ENCODE peak calls at places on chromosomes 5 and 9, in nine cellular contexts. X is upper lobe of right lung; G is CD8-positive, alpha-beta T cell; J is upper lobe of left lung; L is A673; V is PC-3; Q is adrenal gland; S is naive thymus-derived CD4-positive, alpha-beta T cell; D is A549. P is an unnamed sample.

GRCh38 chr5:144487207-144487606 is 316.5 kb downstream of the KCTD16 start:
- DNase-seq in S (no peak), L (peak), Q (no peak), G (no peak), X (no peak), D (no peak), J (no peak), V (no peak), P (no peak)

GRCh38 chr5:24598926-24599325 is 45.9 kb downstream of the CDH10 start:
- DNase-seq in G (no peak), L (no peak), X (no peak), J (no peak), V (no peak), D (no peak), Q (no peak), S (no peak), P (no peak)

GRCh38 chr9:101727621-101728524 is 10.6 kb downstream of the GRIN3A start:
- DNase-seq in S (no peak), X (no peak), G (no peak), V (peak), Q (no peak), L (peak), D (peak), J (no peak), P (no peak)

GRCh38 chr5:54438601-54439399 is 16.7 kb upstream of the HSPB3 start:
- DNase-seq in G (no peak), Q (no peak), V (no peak), L (no peak), X (no peak), J (no peak), D (no peak), S (no peak), P (no peak)

GRCh38 chr9:135334953-135335460 is 144.6 kb upstream of the PPP1R26 start:
- DNase-seq in X (peak), V (no peak), L (no peak), S (no peak), Q (no peak), J (peak), D (no peak), G (no peak), P (no peak)

GRCh38 chr5:133392448-133392847 is 219.9 kb downstream of the FSTL4 start:
- DNase-seq in S (no peak), V (no peak), G (no peak), Q (no peak), J (no peak), L (no peak), X (no peak), D (no peak), P (no peak)

GRCh38 chr5:176737001-176737745 is 73.2 kb upstream of the UNC5A start:
- DNase-seq in J (no peak), X (peak), Q (peak), V (no peak), S (no peak), G (no peak), D (no peak), L (no peak), P (no peak)

GRCh38 chr9:97470076-97470475 is 31.4 kb upstream of the TMOD1 start:
- DNase-seq in Q (no peak), G (no peak), X (no peak), D (no peak), L (no peak), V (peak), J (no peak), S (no peak), P (no peak)

GRCh38 chr9:121798941-121799340 is 147.5 kb downstream of the DAB2IP start:
- DNase-seq in X (no peak), V (no peak), Q (no peak), G (no peak), S (no peak), L (no peak), J (no peak), D (no peak), P (peak)

GRCh38 chr9:136482046-136482792 is 621 bp downstream of the SEC16A start:
- DNase-seq in S (peak), G (peak), L (peak), D (no peak), J (no peak), X (no peak), Q (peak), V (peak), P (peak)

GRCh38 chr9:126233175-126233574 is 93.5 kb upstream of the MVB12B start:
- DNase-seq in Q (no peak), J (no peak), V (no peak), X (no peak), G (no peak), L (no peak), S (no peak), D (no peak), P (no peak)

GRCh38 chr5:170844651-170845050 is 17.2 kb upstream of the RANBP17 start:
- DNase-seq in V (no peak), S (no peak), D (no peak), J (no peak), Q (no peak), X (no peak), G (no peak), L (no peak), P (no peak)

GRCh38 chr5:52893105-52893504 is 96.0 kb upstream of the ITGA2 start:
- DNase-seq in D (no peak), J (no peak), S (no peak), V (peak), L (no peak), Q (no peak), G (no peak), X (no peak), P (no peak)

GRCh38 chr5:77958642-77959315 is 182.6 kb upstream of the TBCA start:
- DNase-seq in G (no peak), S (no peak), L (no peak), J (no peak), Q (no peak), D (no peak), V (no peak), X (no peak), P (no peak)

GRCh38 chr9:28135571-28135970 is 562.3 kb upstream of the C9orf72 start:
- DNase-seq in Q (no peak), G (no peak), J (no peak), L (peak), D (no peak), S (no peak), X (no peak), V (no peak), P (no peak)

GRCh38 chr5:75567710-75568109 is 43.5 kb upstream of the ANKDD1B start:
- DNase-seq in V (peak), X (no peak), J (no peak), D (peak), G (no peak), Q (no peak), L (peak), S (no peak), P (no peak)

GRCh38 chr9:108662935-108663334 is 192.9 kb downstream of the ACTL7B start:
- DNase-seq in D (no peak), S (no peak), Q (no peak), J (no peak), L (no peak), X (no peak), G (no peak), V (no peak), P (no peak)

GRCh38 chr5:15943487-15943886 is 236.1 kb downstream of the MARCHF11 start:
- DNase-seq in X (no peak), L (no peak), J (no peak), G (no peak), V (no peak), Q (no peak), D (no peak), S (no peak), P (no peak)

GRCh38 chr9:121494192-121494591 is 5.5 kb downstream of the GGTA1 start:
- DNase-seq in V (no peak), X (no peak), Q (no peak), G (no peak), S (no peak), J (no peak), L (no peak), D (no peak), P (no peak)

GRCh38 chr9:112249277-112249676 is 74.2 kb upstream of the SUSD1 start:
- DNase-seq in Q (no peak), G (no peak), J (no peak), S (no peak), L (no peak), D (peak), X (no peak), V (peak), P (no peak)

GRCh38 chr5:157362982-157363381 is 97.0 kb upstream of the NIPAL4 start:
- DNase-seq in V (peak), L (no peak), J (no peak), Q (no peak), X (no peak), S (no peak), D (no peak), G (no peak), P (no peak)

GRCh38 chr9:127067603-127068220 is 54.7 kb downstream of the ANGPTL2 start:
- DNase-seq in S (no peak), L (no peak), V (peak), G (no peak), D (no peak), Q (no peak), X (no peak), J (no peak), P (no peak)

GRCh38 chr9:134068742-134069535 is 1.1 kb upstream of the BRD3 start:
- DNase-seq in L (peak), V (peak), J (no peak), Q (peak), G (no peak), S (no peak), D (no peak), X (peak), P (no peak)
- H3K4me3 ChIP-seq in L (peak), V (peak), J (peak), Q (no peak), G (peak), S (peak), D (peak), X (peak), P (peak)

GRCh38 chr5:59703789-59704188 is 189.7 kb downstream of the PDE4D start:
- DNase-seq in X (no peak), S (no peak), Q (no peak), J (no peak), D (no peak), G (no peak), L (no peak), V (no peak), P (no peak)
- H3K27ac ChIP-seq in X (no peak), S (no peak), Q (no peak), J (no peak), D (no peak), G (no peak), L (no peak), V (no peak), P (no peak)

DNA sequence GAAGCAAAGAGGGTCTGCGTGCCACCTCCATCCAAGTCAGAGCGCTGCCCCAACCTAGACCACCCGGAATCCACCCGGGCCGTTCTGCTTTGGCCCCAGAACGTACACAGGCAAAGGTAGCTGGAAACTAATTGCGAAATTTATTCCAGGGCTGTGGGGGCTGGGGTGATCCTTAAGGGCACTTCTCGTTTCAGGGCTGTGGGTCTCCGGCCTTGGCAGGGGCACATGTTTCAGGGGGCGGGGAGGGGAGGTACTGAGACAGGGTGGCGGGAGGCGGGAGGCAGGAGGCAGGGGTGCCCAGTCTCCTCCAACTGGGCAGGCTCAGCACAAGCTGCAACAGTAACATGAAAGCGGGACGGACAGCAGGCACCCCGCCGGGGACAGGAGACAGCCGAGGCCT is 26.1 kb downstream of the NR5A1 start:
- DNase-seq in L (no peak), J (no peak), Q (peak), X (no peak), V (no peak), S (no peak), D (no peak), G (no peak), P (no peak)
- H3K4me3 ChIP-seq in L (no peak), J (no peak), Q (no peak), X (no peak), V (no peak), S (no peak), D (no peak), G (no peak), P (no peak)

GRCh38 chr5:142784405-142784955 is 14.3 kb downstream of the ARHGAP26 start:
- DNase-seq in Q (no peak), S (no peak), L (peak), V (peak), D (no peak), G (no peak), X (no peak), J (no peak), P (no peak)
- H3K27ac ChIP-seq in Q (no peak), S (no peak), L (peak), V (no peak), D (no peak), G (peak), X (peak), J (no peak), P (peak)

GRCh38 chr5:139413153-139413552 is 9.3 kb upstream of the SPATA24 start:
- DNase-seq in X (no peak), V (no peak), Q (no peak), J (no peak), D (no peak), L (no peak), S (no peak), G (no peak), P (no peak)

GRCh38 chr5:139414601-139415121 is 10.8 kb upstream of the SPATA24 start:
- DNase-seq in L (no peak), J (no peak), V (no peak), X (no peak), D (no peak), G (no peak), S (no peak), Q (peak), P (no peak)

GRCh38 chr5:139415869-139416268 is 12.0 kb upstream of the SPATA24 start:
- DNase-seq in D (no peak), X (no peak), J (no peak), V (no peak), Q (no peak), L (no peak), S (no peak), G (no peak), P (no peak)

GRCh38 chr5:139415221-139415861 is 11.5 kb upstream of the SPATA24 start:
- DNase-seq in S (no peak), L (no peak), J (no peak), D (no peak), G (no peak), V (no peak), Q (no peak), X (no peak), P (peak)

GRCh38 chr5:139413963-139414362 is 10.1 kb upstream of the SPATA24 start:
- DNase-seq in X (no peak), S (no peak), J (no peak), Q (no peak), L (no peak), G (no peak), D (no peak), V (no peak), P (no peak)
- H3K4me3 ChIP-seq in X (no peak), S (no peak), J (no peak), Q (no peak), L (no peak), G (no peak), D (no peak), V (no peak), P (no peak)

DNA sequence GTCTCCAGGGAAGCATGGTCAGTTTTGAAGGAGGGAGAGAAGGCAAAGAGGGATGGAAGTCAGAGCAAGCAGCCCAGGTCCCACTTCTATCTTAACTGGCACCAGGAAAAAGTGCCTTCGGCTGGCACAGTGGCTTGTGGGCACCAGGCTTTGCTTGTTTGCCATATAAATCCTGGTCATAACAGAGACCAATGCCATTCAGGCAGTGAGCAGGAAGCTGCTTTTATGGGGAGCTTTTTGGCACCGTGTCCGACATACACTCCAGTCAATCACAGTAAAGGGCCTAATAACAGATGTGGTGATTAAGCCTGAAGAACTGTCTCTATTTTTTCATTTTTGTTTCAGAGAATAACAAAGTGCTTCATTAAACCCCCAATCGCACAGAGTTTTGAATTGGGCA is 21.5 kb downstream of the MEGF10 start:
- DNase-seq in V (no peak), L (no peak), G (no peak), J (no peak), D (no peak), S (no peak), X (no peak), Q (no peak), P (no peak)
- H3K27ac ChIP-seq in V (no peak), L (no peak), G (no peak), J (no peak), D (no peak), S (no peak), X (no peak), Q (no peak), P (no peak)

GRCh38 chr5:145852990-145853389 is 17.8 kb upstream of the PRELID2 start:
- DNase-seq in D (no peak), L (no peak), Q (no peak), G (no peak), S (no peak), V (no peak), X (no peak), J (no peak), P (no peak)

GRCh38 chr5:145856285-145856818 is 16.5 kb downstream of the GRXCR2 start:
- DNase-seq in Q (peak), S (no peak), V (no peak), X (peak), G (no peak), J (peak), L (peak), D (no peak), P (peak)

GRCh38 chr5:145853952-145854351 is 18.8 kb upstream of the PRELID2 start:
- DNase-seq in X (no peak), V (no peak), Q (no peak), L (no peak), D (no peak), S (no peak), G (no peak), J (no peak), P (no peak)

GRCh38 chr5:145854651-145855258 is 18.1 kb downstream of the GRXCR2 start:
- DNase-seq in J (no peak), L (peak), V (peak), X (no peak), D (peak), G (no peak), Q (no peak), S (no peak), P (no peak)

GRCh38 chr5:145855842-145856267 is 17.0 kb downstream of the GRXCR2 start:
- DNase-seq in S (no peak), J (no peak), V (peak), D (no peak), X (no peak), L (no peak), G (no peak), Q (peak), P (no peak)
- H3K4me3 ChIP-seq in S (no peak), J (no peak), V (no peak), D (no peak), X (peak), L (no peak), G (no peak), Q (no peak), P (peak)

DNA sequence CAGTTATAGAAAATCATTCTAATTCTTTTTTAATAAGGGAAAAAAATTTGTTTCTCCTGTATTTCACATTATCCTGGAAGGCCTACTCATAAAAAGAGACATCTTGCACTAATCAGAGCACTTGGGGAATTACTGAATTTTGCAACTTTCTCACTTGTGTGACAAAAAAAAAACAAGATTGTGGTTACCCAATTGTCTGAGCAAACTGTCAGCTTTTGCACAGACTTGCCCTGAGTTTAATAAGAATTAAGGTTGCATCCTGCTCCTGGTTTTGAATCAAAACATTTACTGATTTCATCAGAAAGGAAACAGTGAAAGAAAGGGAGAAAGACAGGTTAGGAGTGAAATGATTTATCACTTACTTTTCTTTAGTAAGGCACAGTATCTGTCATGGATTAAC is 10.6 kb upstream of the SH3RF2 start:
- DNase-seq in D (no peak), S (no peak), Q (no peak), L (peak), G (no peak), J (no peak), V (no peak), X (no peak), P (no peak)
- H3K27ac ChIP-seq in D (peak), S (no peak), Q (no peak), L (peak), G (no peak), J (no peak), V (no peak), X (no peak), P (no peak)

DNA sequence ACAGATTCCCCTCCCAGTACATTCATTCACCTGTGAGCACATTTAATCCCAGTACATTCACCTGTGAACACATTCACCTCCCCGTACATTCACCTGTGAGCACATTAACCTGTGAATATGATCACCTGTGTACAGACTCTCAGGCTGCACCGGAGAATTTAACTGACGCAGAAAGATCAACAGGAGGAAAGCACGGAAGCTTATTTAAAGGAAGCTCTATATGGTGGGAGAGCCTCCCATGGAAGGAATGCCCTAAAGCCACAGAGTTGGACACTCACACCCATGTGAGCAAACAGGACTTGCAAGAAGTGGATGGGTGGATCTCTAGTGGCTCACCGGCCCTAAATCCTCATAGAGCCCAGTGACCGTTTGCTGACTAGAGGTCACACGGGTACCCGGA is 38.2 kb downstream of the TRIP13 start:
- DNase-seq in D (no peak), X (no peak), S (no peak), Q (peak), J (no peak), G (no peak), V (peak), L (no peak), P (no peak)
- H3K4me3 ChIP-seq in D (no peak), X (no peak), S (no peak), Q (no peak), J (no peak), G (no peak), V (no peak), L (no peak), P (no peak)

GRCh38 chr9:123645762-123646161 is 284.2 kb downstream of the DENND1A start:
- DNase-seq in S (no peak), J (no peak), Q (no peak), X (no peak), L (no peak), D (no peak), G (no peak), V (no peak), P (no peak)
- H3K27ac ChIP-seq in S (no peak), J (no peak), Q (no peak), X (no peak), L (no peak), D (no peak), G (no peak), V (no peak), P (no peak)

P was measured in right cardiac atrium.